ENCODE peak calls at places on chromosomes 2 and 18, in eight cellular contexts. E is heart right ventricle, F is pancreas, I is HL-60, U is GM23248, S is transverse colon, T is GM23338, X is right cardiac atrium. Q is an unnamed sample.

GRCh38 chr18:3689091-3689490 is 239.1 kb downstream of the TGIF1 start:
- DNase-seq in S (no peak), I (no peak), E (no peak), T (no peak), X (no peak), U (no peak), F (no peak), Q (no peak)

GRCh38 chr2:105449083-105449482 is 50.2 kb upstream of the FHL2 start:
- DNase-seq in X (no peak), I (no peak), T (no peak), E (no peak), F (no peak), S (peak), U (no peak), Q (no peak)

GRCh38 chr2:226797289-226797988 is 2.2 kb downstream of the IRS1 start:
- DNase-seq in S (peak), I (no peak), E (peak), T (no peak), X (peak), F (peak), U (peak), Q (no peak)

GRCh38 chr18:58051765-58052460 is 7.9 kb downstream of the NEDD4L start:
- DNase-seq in U (peak), I (no peak), S (no peak), E (no peak), X (no peak), T (no peak), F (no peak), Q (no peak)

GRCh38 chr2:105712166-105712915 is 32.4 kb upstream of the NCK2 start:
- DNase-seq in X (no peak), T (no peak), S (no peak), I (no peak), E (no peak), F (no peak), U (peak), Q (no peak)

GRCh38 chr18:47420130-47420529 is 168.7 kb upstream of the SKOR2 start:
- DNase-seq in S (no peak), U (no peak), E (no peak), I (no peak), X (no peak), F (no peak), T (no peak), Q (no peak)

GRCh38 chr2:3575534-3576324 is 669 bp downstream of the RPS7 start:
- DNase-seq in E (no peak), F (no peak), S (no peak), U (peak), T (peak), I (no peak), X (peak), Q (no peak)

GRCh38 chr2:182521453-182522427 is 94.9 kb upstream of the PDE1A start:
- DNase-seq in T (no peak), F (no peak), U (no peak), E (no peak), X (no peak), S (no peak), I (no peak), Q (no peak)

GRCh38 chr2:235723371-235723770 is 229.5 kb downstream of the AGAP1 start:
- DNase-seq in I (no peak), E (no peak), F (no peak), T (no peak), X (no peak), U (no peak), S (no peak), Q (no peak)

GRCh38 chr2:81002906-81003305 is 698.4 kb upstream of the LRRTM1 start:
- DNase-seq in T (no peak), U (no peak), X (no peak), I (no peak), F (no peak), E (no peak), S (no peak), Q (no peak)

GRCh38 chr2:221134718-221135117 is 437.4 kb downstream of the EPHA4 start:
- DNase-seq in T (no peak), F (no peak), I (no peak), E (no peak), U (no peak), X (no peak), S (no peak), Q (no peak)

GRCh38 chr2:213249502-213249901 is 34.8 kb upstream of the SPAG16 start:
- DNase-seq in S (no peak), E (no peak), T (no peak), X (no peak), I (no peak), U (no peak), F (no peak), Q (no peak)

GRCh38 chr2:191954446-191954845 is 107.6 kb upstream of the CAVIN2 start:
- DNase-seq in S (no peak), E (no peak), U (peak), I (no peak), T (no peak), F (no peak), X (no peak), Q (no peak)

GRCh38 chr2:16121231-16121985 is 181.1 kb downstream of the MYCN start:
- DNase-seq in X (no peak), T (no peak), S (no peak), I (no peak), F (no peak), U (no peak), E (no peak), Q (no peak)

GRCh38 chr2:134371041-134371440 is 117.2 kb downstream of the MGAT5 start:
- DNase-seq in F (no peak), S (no peak), T (no peak), U (peak), X (no peak), E (no peak), I (no peak), Q (no peak)

GRCh38 chr2:233840520-233840919 is 13.8 kb downstream of the HJURP start:
- DNase-seq in X (no peak), T (no peak), S (no peak), E (no peak), F (no peak), U (no peak), I (no peak), Q (no peak)

GRCh38 chr18:25052426-25052825 is 299.5 kb downstream of the ZNF521 start:
- DNase-seq in S (no peak), I (no peak), E (no peak), U (no peak), X (no peak), F (no peak), T (no peak), Q (no peak)

GRCh38 chr2:215290980-215291599 is 20.8 kb upstream of the ATIC start:
- DNase-seq in X (no peak), T (no peak), I (no peak), S (no peak), U (no peak), E (no peak), F (no peak), Q (no peak)

GRCh38 chr18:7116832-7117389 is 686 bp downstream of the LAMA1 start:
- DNase-seq in X (peak), F (no peak), U (peak), T (peak), I (no peak), E (no peak), S (no peak), Q (no peak)

GRCh38 chr2:27857417-27858172 is 32.6 kb downstream of the RBKS start:
- DNase-seq in U (peak), T (no peak), X (no peak), I (no peak), E (no peak), S (no peak), F (no peak), Q (no peak)

GRCh38 chr2:240906141-240906910 is at the start of gene CROCC2:
- DNase-seq in E (no peak), T (no peak), F (no peak), X (peak), U (no peak), I (no peak), S (no peak), Q (no peak)

GRCh38 chr2:137865954-137866540 is 98.2 kb upstream of the HNMT start:
- DNase-seq in U (peak), S (peak), I (no peak), F (no peak), X (no peak), E (peak), T (peak), Q (peak)

GRCh38 chr2:138373993-138374408 is 127.6 kb upstream of the SPOPL start:
- DNase-seq in I (no peak), T (peak), E (no peak), F (peak), S (no peak), X (no peak), U (peak), Q (no peak)

GRCh38 chr2:137826373-137827372 is 137.6 kb upstream of the HNMT start:
- DNase-seq in T (no peak), S (no peak), U (no peak), E (no peak), F (no peak), I (no peak), X (no peak), Q (no peak)

GRCh38 chr18:74333091-74333490 is 17.5 kb downstream of the C18orf63 start:
- DNase-seq in T (no peak), F (no peak), E (no peak), S (no peak), I (no peak), X (no peak), U (peak), Q (no peak)

GRCh38 chr2:70403267-70404053 is 101.6 kb upstream of the FAM136A start:
- DNase-seq in S (peak), E (no peak), I (no peak), U (no peak), X (no peak), F (no peak), T (peak), Q (no peak)

GRCh38 chr2:159195719-159196118 is 90.8 kb downstream of the WDSUB1 start:
- DNase-seq in E (peak), U (no peak), X (peak), I (no peak), T (no peak), S (no peak), F (no peak), Q (peak)

GRCh38 chr2:20414806-20415205 is 32.1 kb upstream of the RHOB start:
- DNase-seq in I (no peak), X (no peak), F (no peak), T (peak), E (no peak), S (peak), U (no peak), Q (no peak)

GRCh38 chr2:175630319-175631246 is 371.5 kb downstream of the LNPK start:
- DNase-seq in U (no peak), E (no peak), S (no peak), I (no peak), T (peak), X (no peak), F (no peak), Q (no peak)

GRCh38 chr18:12121175-12122095 is 27.8 kb downstream of the ANKRD62 start:
- DNase-seq in E (no peak), I (no peak), S (no peak), X (no peak), T (peak), U (peak), F (no peak), Q (no peak)

GRCh38 chr2:48912110-48912509 is 156.6 kb upstream of the LHCGR start:
- DNase-seq in U (no peak), S (no peak), F (no peak), T (peak), I (no peak), X (no peak), E (no peak), Q (no peak)

GRCh38 chr2:208608436-208608835 is 201.8 kb downstream of the PTH2R start:
- DNase-seq in F (no peak), T (no peak), U (no peak), X (no peak), E (no peak), I (no peak), S (no peak), Q (no peak)

GRCh38 chr2:221981918-221982317 is 316.9 kb downstream of the PAX3 start:
- DNase-seq in T (no peak), S (no peak), U (no peak), E (no peak), F (no peak), X (no peak), I (no peak), Q (no peak)

GRCh38 chr2:105877945-105878344 is 133.2 kb downstream of the NCK2 start:
- DNase-seq in E (no peak), F (peak), S (no peak), U (no peak), X (no peak), I (no peak), T (no peak), Q (no peak)

GRCh38 chr18:63155169-63155852 is 164.3 kb downstream of the BCL2 start:
- DNase-seq in S (peak), X (peak), T (peak), F (peak), U (no peak), E (peak), I (no peak), Q (peak)

GRCh38 chr2:9914384-9915065 is 37.0 kb upstream of the GRHL1 start:
- DNase-seq in E (no peak), F (no peak), T (no peak), S (peak), U (peak), X (no peak), I (no peak), Q (no peak)

GRCh38 chr2:9912468-9912867 is 39.0 kb upstream of the GRHL1 start:
- DNase-seq in X (no peak), T (no peak), E (no peak), F (no peak), U (no peak), S (no peak), I (no peak), Q (no peak)

DNA sequence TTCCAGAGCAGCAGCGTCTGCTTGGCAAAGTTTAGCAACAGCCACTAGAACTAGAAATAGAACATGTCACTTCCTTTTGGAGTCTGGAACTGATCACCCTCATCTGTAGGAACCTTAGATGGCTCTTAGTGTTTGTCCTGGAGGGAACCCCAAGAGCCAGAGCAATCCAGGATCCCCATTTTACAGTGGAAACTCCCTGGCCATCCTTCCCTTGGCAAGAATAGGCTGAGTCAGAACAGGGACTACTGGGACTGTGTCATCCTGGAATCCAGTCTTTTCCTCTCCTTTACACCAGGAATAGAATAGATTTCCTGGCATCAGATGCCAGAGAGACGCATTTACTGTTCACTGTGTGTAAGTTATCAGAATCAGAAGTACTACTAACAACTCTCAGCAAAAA is 33.2 kb upstream of the GRHL1 start:
- DNase-seq in E (no peak), F (no peak), S (no peak), T (no peak), I (no peak), X (no peak), U (peak), Q (no peak)
- H3K27ac ChIP-seq in E (peak), F (no peak), S (no peak), T (no peak), I (no peak), X (peak), U (peak), Q (no peak)

GRCh38 chr18:22667616-22668422 is 250.1 kb upstream of the CTAGE1 start:
- DNase-seq in X (no peak), U (peak), S (no peak), F (no peak), E (no peak), T (no peak), I (no peak), Q (no peak)
- H3K27ac ChIP-seq in X (no peak), U (peak), S (peak), F (no peak), E (no peak), T (no peak), I (no peak), Q (no peak)

DNA sequence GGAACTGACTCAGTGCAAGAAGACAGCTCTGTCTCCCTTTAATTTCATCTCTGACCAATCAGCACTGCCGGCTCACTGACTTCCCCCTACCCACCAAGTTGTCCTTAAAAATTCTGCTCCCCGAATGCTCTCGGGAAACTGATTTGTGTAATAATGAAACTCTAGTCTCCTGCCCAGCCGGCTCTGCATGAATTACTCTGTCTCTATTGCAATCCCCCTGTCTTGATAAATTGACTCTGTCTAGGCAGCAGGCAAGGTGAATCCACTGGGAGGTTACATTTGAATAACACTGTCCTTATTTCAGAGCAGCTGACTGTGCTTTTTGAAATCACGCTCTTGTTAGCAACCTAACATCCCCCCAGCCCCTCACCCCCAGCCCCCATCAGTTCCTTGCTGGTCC is 26.4 kb upstream of the ZNF236 start:
- DNase-seq in I (no peak), U (no peak), F (no peak), T (peak), S (no peak), X (no peak), E (no peak), Q (no peak)
- H3K27ac ChIP-seq in I (no peak), U (no peak), F (no peak), T (no peak), S (no peak), X (no peak), E (no peak), Q (no peak)

GRCh38 chr2:9574314-9574713 is 18.7 kb upstream of the ADAM17 start:
- DNase-seq in U (peak), T (no peak), F (no peak), X (no peak), I (no peak), S (no peak), E (no peak), Q (no peak)

GRCh38 chr2:9573013-9573708 is 17.5 kb upstream of the ADAM17 start:
- DNase-seq in S (no peak), E (no peak), I (no peak), F (no peak), U (peak), T (no peak), X (no peak), Q (no peak)

GRCh38 chr2:9578475-9579235 is 23.0 kb upstream of the ADAM17 start:
- DNase-seq in X (no peak), U (peak), S (no peak), E (no peak), I (no peak), T (no peak), F (no peak), Q (no peak)

GRCh38 chr2:9570182-9571060 is 14.8 kb upstream of the ADAM17 start:
- DNase-seq in U (no peak), I (no peak), F (no peak), S (no peak), X (no peak), E (no peak), T (no peak), Q (no peak)

GRCh38 chr2:9573840-9574239 is 18.2 kb upstream of the ADAM17 start:
- DNase-seq in E (no peak), X (no peak), F (no peak), S (no peak), T (peak), U (peak), I (no peak), Q (no peak)
- H3K27ac ChIP-seq in E (peak), X (peak), F (no peak), S (no peak), T (no peak), U (peak), I (no peak), Q (no peak)

GRCh38 chr2:43311276-43311675 is 84.9 kb upstream of the ZFP36L2 start:
- DNase-seq in E (no peak), U (peak), S (no peak), F (no peak), I (no peak), X (no peak), T (no peak), Q (no peak)
- H3K27ac ChIP-seq in E (peak), U (no peak), S (no peak), F (no peak), I (no peak), X (no peak), T (no peak), Q (no peak)